ENCODE peak calls at places on chromosomes 6 and 20, in ten cellular contexts. L is NCI-H1105, Q is H9, U is lower lobe of right lung, B is iris pigment epithelial cell, J is A549, C is hypothalamus, O is T47D, Z is HS-5, F is D341Med. N is an unnamed sample.

GRCh38 chr6:17280552-17281090 is 540 bp upstream of the RBM24 start:
- DNase-seq in L (no peak), Q (peak), U (peak), B (peak), J (no peak), C (no peak), O (no peak), Z (no peak), F (peak), N (no peak)

GRCh38 chr6:169623343-169623742 is 78.5 kb downstream of the WDR27 start:
- DNase-seq in L (no peak), Q (no peak), U (no peak), B (no peak), J (no peak), C (no peak), O (no peak), Z (no peak), F (no peak), N (no peak)

GRCh38 chr6:36292170-36292569 is 22.3 kb downstream of the PNPLA1 start:
- DNase-seq in L (no peak), Q (no peak), U (no peak), B (no peak), J (no peak), C (no peak), O (no peak), Z (no peak), F (no peak), N (no peak)

GRCh38 chr20:59577809-59578601 is 26.3 kb upstream of the PHACTR3 start:
- DNase-seq in L (no peak), Q (no peak), U (no peak), B (no peak), J (no peak), C (no peak), O (no peak), Z (no peak), F (no peak), N (no peak)

GRCh38 chr6:31070711-31071197 is 41.6 kb downstream of the C6orf15 start:
- DNase-seq in L (no peak), Q (peak), U (no peak), B (peak), J (peak), C (peak), O (peak), Z (peak), F (peak), N (no peak)

GRCh38 chr6:108945686-108946158 is 97.5 kb downstream of the ARMC2 start:
- DNase-seq in L (no peak), Q (peak), U (peak), B (no peak), J (no peak), C (peak), O (peak), Z (no peak), F (no peak), N (no peak)

GRCh38 chr6:124917769-124918168 is 44.5 kb upstream of the RNF217 start:
- DNase-seq in L (no peak), Q (no peak), U (no peak), B (no peak), J (no peak), C (no peak), O (no peak), Z (no peak), F (no peak), N (no peak)

GRCh38 chr20:15498926-15499325 is 1074.3 kb downstream of the KIF16B start:
- DNase-seq in L (no peak), Q (no peak), U (no peak), B (no peak), J (no peak), C (no peak), O (no peak), Z (no peak), F (no peak), N (no peak)

GRCh38 chr20:38751360-38751976 is 3.2 kb downstream of the ACTR5 start:
- DNase-seq in L (peak), Q (no peak), U (no peak), B (peak), J (peak), C (no peak), O (peak), Z (no peak), F (no peak), N (no peak)

GRCh38 chr6:97726378-97726777 is 443.4 kb upstream of the MMS22L start:
- DNase-seq in L (no peak), Q (peak), U (no peak), B (no peak), J (no peak), C (no peak), O (peak), Z (no peak), F (peak), N (no peak)

GRCh38 chr20:64131406-64131805 is 24.0 kb upstream of the NPBWR2 start:
- DNase-seq in L (no peak), Q (no peak), U (peak), B (peak), J (peak), C (no peak), O (peak), Z (no peak), F (peak), N (peak)

N was measured in HFF-Myc.